ENCODE peak calls at places on chromosomes 16 and 17, in six cellular contexts. A is iPS-NIHi11; O is stimulated activated CD8-positive, alpha-beta memory T cell treated with anti-CD3 and anti-CD28 coated beads, Interleukin-15, amount 100 ng/mL, for 24 hours; Q is right cardiac atrium; E is GM23248; H is activated effector memory CD4-positive, alpha-beta T cell treated with anti-CD3 and anti-CD28 coated beads, Interleukin-2, amount 50 U/mL, for 16 hours. B is an unnamed sample.

GRCh38 chr16:81630632-81631026 is 148.5 kb upstream of the PLCG2 start:
- DNase-seq in H (no peak), A (peak), E (no peak), Q (no peak), O (no peak), B (no peak)

GRCh38 chr16:24309222-24309905 is 53.2 kb downstream of the CACNG3 start:
- DNase-seq in O (no peak), E (peak), H (no peak), A (no peak), Q (no peak), B (peak)

GRCh38 chr16:64092284-64092683 is 1029.6 kb downstream of the CDH11 start:
- DNase-seq in E (peak), H (no peak), Q (no peak), O (no peak), A (no peak), B (no peak)

GRCh38 chr17:354651-355556 is 2.3 kb upstream of the RPH3AL start:
- DNase-seq in H (peak), E (no peak), O (no peak), Q (no peak), A (no peak), B (peak)

GRCh38 chr17:76147211-76148014 is 6.4 kb upstream of the FOXJ1 start:
- DNase-seq in A (no peak), H (peak), Q (no peak), O (no peak), E (peak), B (no peak)

GRCh38 chr16:57533618-57534336 is 2.6 kb downstream of the CCDC102A start:
- DNase-seq in A (no peak), Q (peak), H (no peak), O (no peak), E (peak), B (no peak)

GRCh38 chr16:21302898-21303528 is 24.9 kb upstream of the CRYM start:
- DNase-seq in H (no peak), E (peak), Q (no peak), O (no peak), A (no peak), B (peak)

GRCh38 chr17:75783069-75783783 is 1.4 kb upstream of the UNK start:
- DNase-seq in H (no peak), E (peak), A (no peak), O (no peak), Q (no peak), B (no peak)

GRCh38 chr16:89201467-89202377 is 1.4 kb upstream of the SLC22A31 start:
- DNase-seq in O (peak), E (peak), Q (peak), A (peak), H (peak), B (peak)

GRCh38 chr16:12801511-12802042 is 2.1 kb downstream of the CPPED1 start:
- DNase-seq in O (no peak), E (peak), H (no peak), A (no peak), Q (peak), B (peak)

GRCh38 chr16:89613101-89613953 is at the start of gene DPEP1:
- DNase-seq in Q (no peak), O (no peak), A (no peak), E (no peak), H (no peak), B (no peak)

GRCh38 chr17:39152134-39152884 is 872 bp upstream of the PLXDC1 start:
- DNase-seq in E (no peak), H (peak), A (peak), O (no peak), Q (peak), B (no peak)

GRCh38 chr16:68469728-68470460 is 21.6 kb upstream of the SMPD3 start:
- DNase-seq in A (no peak), H (no peak), Q (no peak), E (no peak), O (no peak), B (no peak)

GRCh38 chr16:30485818-30486436 is 13.4 kb downstream of the ITGAL start:
- DNase-seq in O (no peak), E (peak), H (no peak), A (no peak), Q (no peak), B (no peak)

GRCh38 chr17:70995997-70996396 is 826.7 kb downstream of the KCNJ2 start:
- DNase-seq in H (no peak), E (no peak), O (no peak), Q (no peak), A (no peak), B (no peak)

GRCh38 chr17:7384489-7385081 is 3.7 kb downstream of the TNK1 start:
- DNase-seq in Q (no peak), E (no peak), A (no peak), H (no peak), O (no peak), B (no peak)

GRCh38 chr17:5509482-5509881 is 23.1 kb downstream of the MIS12 start:
- DNase-seq in E (peak), H (no peak), O (no peak), Q (no peak), A (no peak), B (peak)

GRCh38 chr17:8857919-8858318 is 9.6 kb downstream of the PIK3R6 start:
- DNase-seq in O (no peak), E (peak), Q (no peak), A (no peak), H (peak), B (peak)

GRCh38 chr16:71467810-71468209 is 5.8 kb upstream of the ZNF23 start:
- DNase-seq in H (peak), Q (peak), A (peak), O (peak), E (peak), B (no peak)

GRCh38 chr16:19295393-19295792 is 9.9 kb downstream of the CLEC19A start:
- DNase-seq in H (no peak), A (no peak), Q (no peak), E (no peak), O (no peak), B (no peak)

GRCh38 chr16:77971306-77972131 is 50.8 kb upstream of the CLEC3A start:
- DNase-seq in A (peak), Q (peak), E (peak), O (peak), H (peak), B (peak)

GRCh38 chr16:54489225-54489781 is 202.7 kb upstream of the IRX3 start:
- DNase-seq in E (peak), O (no peak), H (no peak), Q (peak), A (no peak), B (peak)

GRCh38 chr16:82440336-82440735 is 186.4 kb upstream of the CDH13 start:
- DNase-seq in O (no peak), H (no peak), A (peak), Q (no peak), E (no peak), B (no peak)

GRCh38 chr17:62163847-62164246 is 98.8 kb upstream of the MED13 start:
- DNase-seq in O (no peak), E (no peak), Q (no peak), H (no peak), A (no peak), B (no peak)

GRCh38 chr17:77476006-77476405 is 335.2 kb downstream of the SEC14L1 start:
- DNase-seq in Q (peak), E (peak), O (no peak), H (no peak), A (no peak), B (peak)

GRCh38 chr17:63337579-63337978 is 108.5 kb downstream of the CYB561 start:
- DNase-seq in H (no peak), Q (no peak), O (no peak), A (no peak), E (no peak), B (peak)

GRCh38 chr17:28970879-28971278 is 19.6 kb upstream of the PHF12 start:
- DNase-seq in H (no peak), Q (peak), O (no peak), A (no peak), E (no peak), B (no peak)

GRCh38 chr17:50681260-50682200 is 26.2 kb downstream of the ANKRD40 start:
- DNase-seq in E (peak), A (peak), Q (peak), H (no peak), O (no peak), B (peak)